ENCODE peak calls at places on chromosomes 11 and 22, in six cellular contexts. V is central memory CD4-positive, alpha-beta T cell; I is NCI-H1092; G is posterior vena cava; R is activated naive CD4-positive, alpha-beta T cell treated with Interleukin-2 at 50 U/mL for 16 hours; T is COR-L47. H is an unnamed sample.

GRCh38 chr11:119149371-119150275 is 771 bp downstream of the ABCG4 start:
- DNase-seq in G (no peak), T (peak), I (no peak), V (no peak), R (no peak), H (peak)

GRCh38 chr22:35582218-35582860 is 34.8 kb downstream of the MB start:
- DNase-seq in T (no peak), R (no peak), G (no peak), V (no peak), I (no peak), H (no peak)

GRCh38 chr22:20761536-20761935 is 12.4 kb upstream of the SERPIND1 start:
- DNase-seq in R (no peak), V (no peak), G (no peak), I (no peak), T (no peak), H (no peak)

GRCh38 chr11:36509265-36509664 is 807 bp downstream of the TRAF6 start:
- DNase-seq in G (no peak), I (no peak), T (no peak), R (peak), V (peak), H (peak)

GRCh38 chr11:96752221-96752620 is 362.4 kb downstream of the JRKL start:
- DNase-seq in I (no peak), T (no peak), R (no peak), G (no peak), V (no peak), H (no peak)

GRCh38 chr11:125410091-125410490 is 86.0 kb downstream of the FEZ1 start:
- DNase-seq in G (peak), R (no peak), I (no peak), T (no peak), V (no peak), H (no peak)

GRCh38 chr22:38649841-38650522 is 6.2 kb downstream of the FAM227A start:
- DNase-seq in G (no peak), T (no peak), R (no peak), I (no peak), V (no peak), H (no peak)

GRCh38 chr11:87967459-87967858 is 207.8 kb downstream of the RAB38 start:
- DNase-seq in I (no peak), G (no peak), T (no peak), V (no peak), R (no peak), H (no peak)

H was measured in CD4-positive, CD25-positive, alpha-beta regulatory T cell.